ENCODE peak calls at places on chromosomes 12 and 14, in six cellular contexts. One of them, this sample, is unnamed.

GRCh38 chr12:94384030-94384429 is 75.6 kb downstream of the CEP83 start:
- DNase-seq in lung: no peak
- DNase-seq in AG04450: no peak
- DNase-seq in astrocyte of the spinal cord: no peak
- DNase-seq in uterus: no peak
- DNase-seq in fibroblast of lung: no peak
- DNase-seq in this sample: no peak

GRCh38 chr14:37508500-37508899 is 86.5 kb downstream of the FOXA1 start:
- DNase-seq in lung: no peak
- DNase-seq in AG04450: no peak
- DNase-seq in astrocyte of the spinal cord: no peak
- DNase-seq in uterus: no peak
- DNase-seq in fibroblast of lung: no peak
- DNase-seq in this sample: no peak

GRCh38 chr12:121549075-121549474 is 31.7 kb downstream of the KDM2B start:
- DNase-seq in lung: no peak
- DNase-seq in AG04450: no peak
- DNase-seq in astrocyte of the spinal cord: no peak
- DNase-seq in uterus: no peak
- DNase-seq in fibroblast of lung: no peak
- DNase-seq in this sample: no peak

GRCh38 chr12:67068773-67069450 is 200.2 kb upstream of the CAND1 start:
- DNase-seq in lung: no peak
- DNase-seq in AG04450: peak
- DNase-seq in astrocyte of the spinal cord: peak
- DNase-seq in uterus: peak
- DNase-seq in fibroblast of lung: peak
- DNase-seq in this sample: peak

GRCh38 chr12:28998662-28999120 is 150.4 kb upstream of the FAR2 start:
- DNase-seq in lung: no peak
- DNase-seq in AG04450: peak
- DNase-seq in astrocyte of the spinal cord: peak
- DNase-seq in uterus: peak
- DNase-seq in fibroblast of lung: peak
- DNase-seq in this sample: no peak

GRCh38 chr12:75814856-75815754 is 216.5 kb downstream of the PHLDA1 start:
- DNase-seq in lung: no peak
- DNase-seq in AG04450: peak
- DNase-seq in astrocyte of the spinal cord: peak
- DNase-seq in uterus: peak
- DNase-seq in fibroblast of lung: peak
- DNase-seq in this sample: no peak

GRCh38 chr14:67167420-67168109 is 21.7 kb upstream of the GARIN2 start:
- DNase-seq in lung: no peak
- DNase-seq in AG04450: no peak
- DNase-seq in astrocyte of the spinal cord: peak
- DNase-seq in uterus: no peak
- DNase-seq in fibroblast of lung: peak
- DNase-seq in this sample: no peak

GRCh38 chr14:34755215-34755614 is 40.8 kb upstream of the CFL2 start:
- DNase-seq in lung: no peak
- DNase-seq in AG04450: no peak
- DNase-seq in astrocyte of the spinal cord: no peak
- DNase-seq in uterus: no peak
- DNase-seq in fibroblast of lung: no peak
- DNase-seq in this sample: no peak

GRCh38 chr14:103002578-103003350 is 54.6 kb downstream of the CDC42BPB start:
- DNase-seq in lung: no peak
- DNase-seq in AG04450: no peak
- DNase-seq in astrocyte of the spinal cord: no peak
- DNase-seq in uterus: no peak
- DNase-seq in fibroblast of lung: no peak
- DNase-seq in this sample: no peak

GRCh38 chr14:103003351-103003615 is 54.1 kb downstream of the CDC42BPB start:
- DNase-seq in lung: no peak
- DNase-seq in AG04450: no peak
- DNase-seq in astrocyte of the spinal cord: no peak
- DNase-seq in uterus: no peak
- DNase-seq in fibroblast of lung: no peak
- DNase-seq in this sample: no peak

GRCh38 chr14:103006106-103006505 is 51.2 kb downstream of the CDC42BPB start:
- DNase-seq in lung: no peak
- DNase-seq in AG04450: no peak
- DNase-seq in astrocyte of the spinal cord: no peak
- DNase-seq in uterus: no peak
- DNase-seq in fibroblast of lung: no peak
- DNase-seq in this sample: no peak

GRCh38 chr14:103001651-103002396 is 55.5 kb downstream of the CDC42BPB start:
- DNase-seq in lung: no peak
- DNase-seq in AG04450: no peak
- DNase-seq in astrocyte of the spinal cord: no peak
- DNase-seq in uterus: no peak
- DNase-seq in fibroblast of lung: no peak
- DNase-seq in this sample: no peak

DNA sequence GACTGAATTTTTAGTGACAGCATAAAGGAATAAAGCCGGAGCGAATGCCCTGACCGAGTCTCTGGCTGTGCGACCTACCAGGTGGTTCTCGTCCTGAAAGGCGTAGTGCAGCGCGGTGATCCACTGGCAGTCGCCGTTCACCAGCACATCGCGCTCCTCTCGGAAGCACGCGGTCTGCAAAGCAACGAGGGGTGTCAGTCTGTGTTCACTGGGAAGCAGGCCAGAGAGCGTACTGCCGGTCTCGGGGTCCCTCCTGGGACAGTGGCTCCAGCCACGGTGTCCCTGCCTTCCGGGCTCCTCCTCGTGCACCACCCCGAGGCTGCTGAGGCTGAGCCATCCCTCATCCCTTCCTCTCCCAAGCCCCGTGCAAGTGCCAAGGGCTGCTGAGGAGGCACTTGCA is 53.5 kb downstream of the CDC42BPB start:
- DNase-seq in lung: no peak
- DNase-seq in AG04450: no peak
- DNase-seq in astrocyte of the spinal cord: no peak
- DNase-seq in uterus: no peak
- DNase-seq in fibroblast of lung: no peak
- DNase-seq in this sample: no peak
- TF ChIP-seq CTCF in lung: no peak
- TF ChIP-seq CTCF in AG04450: no peak
- TF ChIP-seq CTCF in astrocyte of the spinal cord: no peak
- TF ChIP-seq CTCF in uterus: no peak
- TF ChIP-seq CTCF in fibroblast of lung: no peak
- TF ChIP-seq CTCF in this sample: no peak

GRCh38 chr14:105710119-105711057 is 184.0 kb downstream of the TMEM121 start:
- DNase-seq in lung: no peak
- DNase-seq in AG04450: no peak
- DNase-seq in astrocyte of the spinal cord: no peak
- DNase-seq in uterus: no peak
- DNase-seq in fibroblast of lung: no peak
- DNase-seq in this sample: no peak
- TF ChIP-seq CTCF in lung: no peak
- TF ChIP-seq CTCF in AG04450: no peak
- TF ChIP-seq CTCF in astrocyte of the spinal cord: no peak
- TF ChIP-seq CTCF in uterus: no peak
- TF ChIP-seq CTCF in fibroblast of lung: no peak
- TF ChIP-seq CTCF in this sample: no peak

GRCh38 chr12:51391047-51391837 is at the start of gene GALNT6:
- DNase-seq in lung: no peak
- DNase-seq in AG04450: no peak
- DNase-seq in astrocyte of the spinal cord: no peak
- DNase-seq in uterus: no peak
- DNase-seq in fibroblast of lung: no peak
- DNase-seq in this sample: peak
- TF ChIP-seq CTCF in lung: no peak
- TF ChIP-seq CTCF in AG04450: no peak
- TF ChIP-seq CTCF in astrocyte of the spinal cord: no peak
- TF ChIP-seq CTCF in uterus: no peak
- TF ChIP-seq CTCF in fibroblast of lung: no peak
- TF ChIP-seq CTCF in this sample: no peak

DNA sequence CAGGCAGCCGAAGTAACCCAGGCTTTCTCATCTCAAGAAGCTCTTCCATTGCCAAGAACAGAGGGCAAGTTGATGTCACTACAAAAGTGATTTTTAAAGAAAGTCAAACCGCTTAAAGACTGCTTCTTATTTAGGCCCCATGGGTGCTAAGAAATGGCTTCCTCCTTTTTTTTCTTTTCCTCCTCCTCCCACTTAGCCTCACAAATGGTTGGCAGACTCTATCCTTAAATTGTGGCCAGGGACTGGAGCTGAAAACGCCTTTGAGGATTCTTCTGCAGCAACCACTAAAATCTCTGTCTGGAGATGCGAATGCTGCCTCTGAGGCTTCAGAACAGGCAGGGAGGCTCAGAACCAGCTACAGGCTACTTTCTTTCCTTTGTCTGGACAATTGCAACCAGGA is 50.1 kb downstream of the MAP1LC3B2 start:
- DNase-seq in lung: no peak
- DNase-seq in AG04450: no peak
- DNase-seq in astrocyte of the spinal cord: no peak
- DNase-seq in uterus: no peak
- DNase-seq in fibroblast of lung: no peak
- DNase-seq in this sample: no peak
- TF ChIP-seq CTCF in lung: no peak
- TF ChIP-seq CTCF in AG04450: no peak
- TF ChIP-seq CTCF in astrocyte of the spinal cord: no peak
- TF ChIP-seq CTCF in uterus: no peak
- TF ChIP-seq CTCF in fibroblast of lung: no peak
- TF ChIP-seq CTCF in this sample: no peak

GRCh38 chr14:70585221-70585620 is 15.2 kb downstream of the MED6 start:
- DNase-seq in lung: no peak
- DNase-seq in AG04450: no peak
- DNase-seq in astrocyte of the spinal cord: no peak
- DNase-seq in uterus: no peak
- DNase-seq in fibroblast of lung: no peak
- DNase-seq in this sample: no peak
- TF ChIP-seq CTCF in lung: no peak
- TF ChIP-seq CTCF in AG04450: peak
- TF ChIP-seq CTCF in astrocyte of the spinal cord: peak
- TF ChIP-seq CTCF in uterus: no peak
- TF ChIP-seq CTCF in fibroblast of lung: no peak
- TF ChIP-seq CTCF in this sample: no peak

DNA sequence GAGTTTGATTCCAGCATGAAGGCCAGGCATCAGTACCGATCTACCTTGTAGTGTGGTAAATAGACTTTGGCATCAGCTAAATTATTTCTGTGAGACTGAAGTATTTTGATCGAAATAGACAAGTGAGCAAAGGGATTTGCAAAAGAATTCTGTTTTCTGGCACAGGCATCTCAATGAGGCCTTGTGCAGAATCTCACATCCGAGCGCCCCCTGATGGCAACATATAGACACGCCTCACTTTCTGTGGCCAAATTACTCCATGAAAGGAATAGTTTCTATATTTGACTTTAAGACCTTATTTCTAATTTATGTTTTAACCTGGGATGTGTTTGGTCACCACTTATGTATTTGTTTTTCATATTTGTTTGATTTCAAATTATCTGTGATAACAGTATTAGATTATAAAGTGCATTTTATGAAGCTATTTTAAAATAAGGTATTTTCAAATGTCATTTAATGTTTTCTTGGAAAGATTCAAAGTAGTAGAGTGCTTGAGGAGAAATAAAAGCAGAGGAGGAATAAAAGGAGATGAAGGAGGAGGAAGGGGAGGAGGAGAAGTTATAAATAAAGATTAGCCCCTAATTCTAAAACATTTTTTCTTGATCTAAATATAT is 731.9 kb downstream of the NRXN3 start:
- DNase-seq in lung: no peak
- DNase-seq in AG04450: peak
- DNase-seq in astrocyte of the spinal cord: peak
- DNase-seq in uterus: no peak
- DNase-seq in fibroblast of lung: peak
- DNase-seq in this sample: peak
- TF ChIP-seq CTCF in lung: no peak
- TF ChIP-seq CTCF in AG04450: peak
- TF ChIP-seq CTCF in astrocyte of the spinal cord: peak
- TF ChIP-seq CTCF in uterus: no peak
- TF ChIP-seq CTCF in fibroblast of lung: peak
- TF ChIP-seq CTCF in this sample: peak

DNA sequence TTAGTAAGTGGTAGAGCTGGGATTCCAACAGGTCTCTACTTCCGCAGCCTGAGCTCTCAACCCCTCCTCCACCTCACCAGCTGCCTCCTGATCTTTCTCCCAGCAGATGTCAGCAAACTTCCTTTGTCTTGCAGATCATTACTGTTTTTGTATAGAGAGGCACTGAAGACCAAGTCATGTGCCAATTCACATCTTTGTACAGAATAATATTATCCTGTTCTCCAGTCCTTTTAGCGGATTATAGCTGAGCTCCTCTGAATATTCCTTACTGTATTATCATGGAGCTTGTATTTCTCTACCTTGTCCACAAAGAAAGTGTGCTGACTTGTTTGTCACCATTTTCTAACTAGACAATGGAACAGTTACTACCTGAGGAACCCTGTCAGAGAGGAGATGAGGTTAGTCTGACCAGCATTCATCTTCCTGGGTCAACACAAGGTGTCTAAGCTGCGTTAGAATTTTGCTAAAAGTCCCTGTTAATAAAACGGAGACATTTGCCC is 142.3 kb upstream of the ARHGAP5 start:
- DNase-seq in lung: no peak
- DNase-seq in AG04450: no peak
- DNase-seq in astrocyte of the spinal cord: peak
- DNase-seq in uterus: no peak
- DNase-seq in fibroblast of lung: peak
- DNase-seq in this sample: no peak
- TF ChIP-seq CTCF in lung: no peak
- TF ChIP-seq CTCF in AG04450: peak
- TF ChIP-seq CTCF in astrocyte of the spinal cord: peak
- TF ChIP-seq CTCF in uterus: peak
- TF ChIP-seq CTCF in fibroblast of lung: peak
- TF ChIP-seq CTCF in this sample: no peak

GRCh38 chr12:53036802-53037201 is 13.1 kb upstream of the TNS2 start:
- DNase-seq in lung: no peak
- DNase-seq in AG04450: no peak
- DNase-seq in astrocyte of the spinal cord: no peak
- DNase-seq in uterus: no peak
- DNase-seq in fibroblast of lung: no peak
- DNase-seq in this sample: no peak

GRCh38 chr12:53034459-53034858 is 15.4 kb upstream of the TNS2 start:
- DNase-seq in lung: no peak
- DNase-seq in AG04450: no peak
- DNase-seq in astrocyte of the spinal cord: no peak
- DNase-seq in uterus: no peak
- DNase-seq in fibroblast of lung: no peak
- DNase-seq in this sample: no peak

GRCh38 chr12:53031616-53032015 is 18.2 kb upstream of the TNS2 start:
- DNase-seq in lung: no peak
- DNase-seq in AG04450: no peak
- DNase-seq in astrocyte of the spinal cord: no peak
- DNase-seq in uterus: no peak
- DNase-seq in fibroblast of lung: no peak
- DNase-seq in this sample: no peak
- TF ChIP-seq CTCF in lung: no peak
- TF ChIP-seq CTCF in AG04450: no peak
- TF ChIP-seq CTCF in astrocyte of the spinal cord: no peak
- TF ChIP-seq CTCF in uterus: no peak
- TF ChIP-seq CTCF in fibroblast of lung: no peak
- TF ChIP-seq CTCF in this sample: no peak

GRCh38 chr14:91613459-91614145 is 103.5 kb upstream of the PPP4R3A start:
- DNase-seq in lung: no peak
- DNase-seq in AG04450: no peak
- DNase-seq in astrocyte of the spinal cord: no peak
- DNase-seq in uterus: no peak
- DNase-seq in fibroblast of lung: no peak
- DNase-seq in this sample: no peak
- TF ChIP-seq CTCF in lung: no peak
- TF ChIP-seq CTCF in AG04450: no peak
- TF ChIP-seq CTCF in astrocyte of the spinal cord: no peak
- TF ChIP-seq CTCF in uterus: no peak
- TF ChIP-seq CTCF in fibroblast of lung: no peak
- TF ChIP-seq CTCF in this sample: no peak